ENCODE peak calls at places on chromosome 19, in seven cellular contexts. K is HCT116, V is SK-N-SH, S is GM23338, G is neural progenitor cell, F is MM.1S, O is OCI-LY7. U is an unnamed sample.
A peak's percentile ranks its signal among the peaks of the same experiment; 100 is the strongest.

GRCh38 chr19:34766386-34766785 is 6.6 kb downstream of the ZNF599 start:
- DNase-seq in K (no peak), V (no peak), S (no peak), G (no peak), F (no peak), O (no peak), U (peak; percentile 0)

GRCh38 chr19:19021115-19021514 is 12.2 kb downstream of the SUGP2 start:
- DNase-seq in K (no peak), V (no peak), S (no peak), G (no peak), F (no peak), O (no peak), U (peak; percentile 86)

GRCh38 chr19:30691767-30692516 is 319.8 kb downstream of the ZNF536 start:
- DNase-seq in K (no peak), V (peak; percentile 66), S (no peak), G (no peak), F (no peak), O (no peak), U (no peak)

GRCh38 chr19:18868380-18869230 is 27.4 kb downstream of the CERS1 start:
- DNase-seq in K (no peak), V (no peak), S (peak; percentile 78), G (no peak), F (no peak), O (no peak), U (peak; percentile 35)

GRCh38 chr19:38678217-38678890 is 30.9 kb downstream of the ACTN4 start:
- DNase-seq in K (no peak), V (no peak), S (no peak), G (no peak), F (no peak), O (no peak), U (no peak)

GRCh38 chr19:43936219-43936618 is 1.1 kb upstream of the ZNF45 start:
- DNase-seq in K (no peak), V (no peak), S (peak; percentile 43), G (no peak), F (no peak), O (no peak), U (no peak)

GRCh38 chr19:14683439-14683838 is 6.4 kb upstream of the ZNF333 start:
- DNase-seq in K (no peak), V (no peak), S (no peak), G (no peak), F (no peak), O (no peak), U (no peak)

GRCh38 chr19:34818270-34818669 is 45.3 kb upstream of the ZNF599 start:
- DNase-seq in K (no peak), V (no peak), S (no peak), G (no peak), F (no peak), O (no peak), U (no peak)

GRCh38 chr19:54302252-54302651 is 10.7 kb downstream of the LILRA5 start:
- DNase-seq in K (no peak), V (no peak), S (no peak), G (no peak), F (no peak), O (no peak), U (no peak)

GRCh38 chr19:7652061-7652641 is 15.2 kb downstream of the STXBP2 start:
- DNase-seq in K (peak; percentile 74), V (peak; percentile 89), S (peak; percentile 88), G (peak; percentile 92), F (peak; percentile 87), O (peak; percentile 81), U (peak; percentile 74)

GRCh38 chr19:39160889-39161672 is 35.5 kb downstream of the PAK4 start:
- DNase-seq in K (no peak), V (no peak), S (no peak), G (no peak), F (no peak), O (no peak), U (peak; percentile 15)

GRCh38 chr19:13094285-13094595 is 8.4 kb downstream of the LYL1 start:
- DNase-seq in K (no peak), V (peak; percentile 87), S (no peak), G (no peak), F (no peak), O (no peak), U (no peak)
- H3K4me3 ChIP-seq in K (no peak overlapping the region), V (no peak overlapping the region), S (peak overlapping the region; percentile 59), G (no peak overlapping the region), F (no peak overlapping the region), O (no peak overlapping the region), U (no peak overlapping the region)

DNA sequence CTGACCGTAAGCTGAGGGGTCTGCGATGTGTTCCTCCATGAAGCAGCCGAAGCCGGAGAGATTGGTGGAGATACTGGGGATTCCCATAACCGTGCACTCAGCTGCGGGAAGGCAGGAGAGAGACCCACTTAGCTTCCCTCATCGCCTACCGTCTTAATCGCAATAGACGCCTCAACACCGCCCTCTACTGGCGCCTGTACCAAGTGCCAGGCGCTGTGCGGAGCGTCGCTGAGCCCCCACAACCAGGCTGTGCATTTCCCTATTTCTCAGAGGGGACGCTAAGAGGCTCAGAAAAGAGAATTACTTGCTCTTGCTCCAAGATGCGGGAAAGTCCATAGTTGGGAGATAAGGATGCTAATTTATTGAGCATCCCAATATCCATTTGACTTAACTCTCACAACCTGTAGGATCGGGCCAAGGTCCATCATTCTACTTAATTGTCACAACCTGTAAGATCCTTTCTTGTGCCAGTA is 5.8 kb downstream of the FTL start:
- DNase-seq in K (no peak), V (peak; percentile 87), S (peak; percentile 97), G (peak; percentile 94), F (peak; percentile 72), O (peak; percentile 90), U (peak; percentile 83)
- H2AFZ ChIP-seq in K (no peak overlapping the region), V (no peak overlapping the region), S (no peak overlapping the region), G (no peak overlapping the region), F (no peak overlapping the region), O (no peak overlapping the region), U (no peak overlapping the region)

GRCh38 chr19:47836038-47836437 is 14.3 kb downstream of the CRX start:
- DNase-seq in K (no peak), V (no peak), S (no peak), G (no peak), F (no peak), O (no peak), U (no peak)

GRCh38 chr19:47839411-47839810 is 17.7 kb downstream of the CRX start:
- DNase-seq in K (no peak), V (no peak), S (no peak), G (peak; percentile 28), F (no peak), O (no peak), U (no peak)

GRCh38 chr19:47842941-47843340 is 16.1 kb upstream of the TPRX2 start:
- DNase-seq in K (no peak), V (no peak), S (no peak), G (no peak), F (no peak), O (no peak), U (no peak)

DNA sequence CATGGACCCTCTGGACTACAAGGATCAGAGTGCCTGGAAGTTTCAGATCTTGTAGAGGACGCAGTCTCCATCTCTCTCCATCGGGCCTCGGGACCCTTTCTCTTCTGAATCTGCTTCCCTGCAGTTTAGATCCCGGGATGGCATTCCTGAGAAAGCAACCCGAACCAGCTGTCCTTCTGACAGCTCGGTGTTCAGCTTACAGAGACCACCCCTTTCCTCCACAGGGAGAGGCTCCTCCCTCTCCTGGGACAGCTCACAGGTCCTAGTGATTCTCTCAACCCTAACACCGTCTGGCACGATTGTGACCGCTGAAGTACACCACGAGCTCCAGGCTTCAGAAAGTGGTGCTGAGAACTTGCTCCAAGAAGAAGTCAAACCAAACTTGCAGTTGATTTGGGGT is 18.2 kb downstream of the CRX start:
- DNase-seq in K (no peak), V (no peak), S (peak; percentile 80), G (peak; percentile 83), F (no peak), O (no peak), U (peak; percentile 14)
- TF ChIP-seq EZH2phosphoT487 in K (no peak), V (no peak), S (no peak), G (no peak), F (no peak), O (no peak), U (no peak)

GRCh38 chr19:56026769-56027168 is 40.2 kb downstream of the NLRP5 start:
- DNase-seq in K (no peak), V (no peak), S (no peak), G (no peak), F (no peak), O (no peak), U (no peak)
- H3K4me3 ChIP-seq in K (no peak overlapping the region), V (no peak overlapping the region), S (no peak overlapping the region), G (no peak overlapping the region), F (no peak overlapping the region), O (no peak overlapping the region), U (no peak overlapping the region)

GRCh38 chr19:47380559-47380958 is 31.4 kb downstream of the DHX34 start:
- DNase-seq in K (no peak), V (no peak), S (no peak), G (no peak), F (no peak), O (no peak), U (no peak)

GRCh38 chr19:47381653-47382279 is 32.7 kb downstream of the DHX34 start:
- DNase-seq in K (no peak), V (no peak), S (no peak), G (no peak), F (no peak), O (peak; percentile 60), U (no peak)

GRCh38 chr19:47379398-47379938 is 30.4 kb downstream of the DHX34 start:
- DNase-seq in K (no peak), V (no peak), S (no peak), G (no peak), F (no peak), O (no peak), U (no peak)

GRCh38 chr19:47378246-47378645 is 29.1 kb downstream of the DHX34 start:
- DNase-seq in K (no peak), V (no peak), S (no peak), G (no peak), F (no peak), O (no peak), U (no peak)

GRCh38 chr19:47381121-47381520 is 32.0 kb downstream of the DHX34 start:
- DNase-seq in K (no peak), V (no peak), S (no peak), G (no peak), F (no peak), O (no peak), U (no peak)
- H2AFZ ChIP-seq in K (no peak overlapping the region), V (no peak overlapping the region), S (no peak overlapping the region), G (no peak overlapping the region), F (no peak overlapping the region), O (no peak overlapping the region), U (no peak overlapping the region)